ENCODE peak calls at places on chromosomes 7 and 10, in ten cellular contexts. One of them, this sample, is unnamed.
A peak's percentile ranks its signal among the peaks of the same experiment; 100 is the strongest.

GRCh38 chr7:42883950-42884349 is 27.9 kb downstream of the C7orf25 start:
- DNase-seq in CD8-positive, alpha-beta memory T cell: no peak
- DNase-seq in H1: no peak
- DNase-seq in colonic mucosa: no peak
- DNase-seq in CD4-positive, alpha-beta memory T cell: no peak
- DNase-seq in effector memory CD4-positive, alpha-beta T cell: no peak
- DNase-seq in CD8-positive, alpha-beta T cell: no peak
- DNase-seq in upper lobe of left lung: peak; percentile 91
- DNase-seq in body of pancreas: no peak
- DNase-seq in mammary epithelial cell: peak; percentile 72
- DNase-seq in this sample: no peak

GRCh38 chr7:36794689-36795088 is 70.4 kb upstream of the AOAH start:
- DNase-seq in CD8-positive, alpha-beta memory T cell: no peak
- DNase-seq in H1: no peak
- DNase-seq in colonic mucosa: no peak
- DNase-seq in CD4-positive, alpha-beta memory T cell: no peak
- DNase-seq in effector memory CD4-positive, alpha-beta T cell: no peak
- DNase-seq in CD8-positive, alpha-beta T cell: no peak
- DNase-seq in upper lobe of left lung: no peak
- DNase-seq in body of pancreas: peak; percentile 21
- DNase-seq in mammary epithelial cell: peak; percentile 96
- DNase-seq in this sample: peak; percentile 91

GRCh38 chr7:140045697-140046096 is 17.1 kb downstream of the PARP12 start:
- DNase-seq in CD8-positive, alpha-beta memory T cell: no peak
- DNase-seq in H1: peak; percentile 13
- DNase-seq in colonic mucosa: no peak
- DNase-seq in CD4-positive, alpha-beta memory T cell: no peak
- DNase-seq in effector memory CD4-positive, alpha-beta T cell: no peak
- DNase-seq in CD8-positive, alpha-beta T cell: no peak
- DNase-seq in upper lobe of left lung: no peak
- DNase-seq in body of pancreas: no peak
- DNase-seq in mammary epithelial cell: no peak
- DNase-seq in this sample: no peak

GRCh38 chr7:81112731-81113130 is 193.9 kb upstream of the SEMA3C start:
- DNase-seq in CD8-positive, alpha-beta memory T cell: no peak
- DNase-seq in H1: no peak
- DNase-seq in colonic mucosa: no peak
- DNase-seq in CD4-positive, alpha-beta memory T cell: no peak
- DNase-seq in effector memory CD4-positive, alpha-beta T cell: no peak
- DNase-seq in CD8-positive, alpha-beta T cell: no peak
- DNase-seq in upper lobe of left lung: no peak
- DNase-seq in body of pancreas: no peak
- DNase-seq in mammary epithelial cell: no peak
- DNase-seq in this sample: peak; percentile 18

GRCh38 chr10:106513328-106513727 is 651.2 kb downstream of the SORCS1 start:
- DNase-seq in CD8-positive, alpha-beta memory T cell: no peak
- DNase-seq in H1: no peak
- DNase-seq in colonic mucosa: no peak
- DNase-seq in CD4-positive, alpha-beta memory T cell: no peak
- DNase-seq in effector memory CD4-positive, alpha-beta T cell: no peak
- DNase-seq in CD8-positive, alpha-beta T cell: no peak
- DNase-seq in upper lobe of left lung: no peak
- DNase-seq in body of pancreas: peak; percentile 9
- DNase-seq in mammary epithelial cell: peak; percentile 65
- DNase-seq in this sample: peak; percentile 71

GRCh38 chr10:72334196-72334831 is 20.4 kb downstream of the DNAJB12 start:
- DNase-seq in CD8-positive, alpha-beta memory T cell: no peak
- DNase-seq in H1: peak; percentile 57
- DNase-seq in colonic mucosa: no peak
- DNase-seq in CD4-positive, alpha-beta memory T cell: no peak
- DNase-seq in effector memory CD4-positive, alpha-beta T cell: no peak
- DNase-seq in CD8-positive, alpha-beta T cell: no peak
- DNase-seq in upper lobe of left lung: no peak
- DNase-seq in body of pancreas: peak; percentile 69
- DNase-seq in mammary epithelial cell: no peak
- DNase-seq in this sample: peak; percentile 87

GRCh38 chr10:72612203-72612826 is 13.6 kb downstream of the MICU1 start:
- DNase-seq in CD8-positive, alpha-beta memory T cell: no peak
- DNase-seq in H1: no peak
- DNase-seq in colonic mucosa: no peak
- DNase-seq in CD4-positive, alpha-beta memory T cell: no peak
- DNase-seq in effector memory CD4-positive, alpha-beta T cell: no peak
- DNase-seq in CD8-positive, alpha-beta T cell: no peak
- DNase-seq in upper lobe of left lung: no peak
- DNase-seq in body of pancreas: peak; percentile 20
- DNase-seq in mammary epithelial cell: no peak
- DNase-seq in this sample: peak; percentile 94

GRCh38 chr7:151726875-151727578 is 149.9 kb downstream of the PRKAG2 start:
- DNase-seq in CD8-positive, alpha-beta memory T cell: no peak
- DNase-seq in H1: no peak
- DNase-seq in colonic mucosa: no peak
- DNase-seq in CD4-positive, alpha-beta memory T cell: no peak
- DNase-seq in effector memory CD4-positive, alpha-beta T cell: no peak
- DNase-seq in CD8-positive, alpha-beta T cell: no peak
- DNase-seq in upper lobe of left lung: no peak
- DNase-seq in body of pancreas: no peak
- DNase-seq in mammary epithelial cell: no peak
- DNase-seq in this sample: no peak

DNA sequence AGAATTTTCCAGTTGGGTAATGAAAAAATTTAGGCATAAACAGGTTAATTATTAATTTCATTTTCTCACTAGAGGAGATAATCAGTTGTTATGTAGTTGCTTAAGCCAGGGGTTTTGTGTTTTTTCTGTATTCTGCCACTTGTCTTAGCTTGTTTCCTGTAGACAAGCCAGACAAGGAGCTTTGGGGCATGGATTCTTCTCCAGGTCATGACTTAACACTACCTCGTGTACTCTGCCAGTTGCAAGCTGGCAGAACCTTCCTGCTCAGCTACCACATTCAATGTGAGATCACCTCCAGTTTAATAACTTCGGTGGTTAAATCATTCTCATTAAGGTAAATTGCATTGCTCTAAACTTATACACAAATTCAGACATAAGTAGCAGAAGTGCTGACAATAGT is 1.8 kb downstream of the CCM2 start:
- DNase-seq in CD8-positive, alpha-beta memory T cell: no peak
- DNase-seq in H1: no peak
- DNase-seq in colonic mucosa: no peak
- DNase-seq in CD4-positive, alpha-beta memory T cell: no peak
- DNase-seq in effector memory CD4-positive, alpha-beta T cell: no peak
- DNase-seq in CD8-positive, alpha-beta T cell: no peak
- DNase-seq in upper lobe of left lung: no peak
- DNase-seq in body of pancreas: no peak
- DNase-seq in mammary epithelial cell: peak; percentile 48
- DNase-seq in this sample: no peak
- H3K4me3 ChIP-seq in CD8-positive, alpha-beta memory T cell: no peak overlapping the region
- H3K4me3 ChIP-seq in H1: no peak overlapping the region
- H3K4me3 ChIP-seq in colonic mucosa: no peak overlapping the region
- H3K4me3 ChIP-seq in CD4-positive, alpha-beta memory T cell: no peak overlapping the region
- H3K4me3 ChIP-seq in effector memory CD4-positive, alpha-beta T cell: no peak overlapping the region
- H3K4me3 ChIP-seq in CD8-positive, alpha-beta T cell: no peak overlapping the region
- H3K4me3 ChIP-seq in upper lobe of left lung: no peak overlapping the region
- H3K4me3 ChIP-seq in body of pancreas: no peak overlapping the region
- H3K4me3 ChIP-seq in mammary epithelial cell: peak overlapping the region; percentile 79
- H3K4me3 ChIP-seq in this sample: no peak overlapping the region

GRCh38 chr10:33252324-33252723 is 82.1 kb downstream of the NRP1 start:
- DNase-seq in CD8-positive, alpha-beta memory T cell: no peak
- DNase-seq in H1: no peak
- DNase-seq in colonic mucosa: no peak
- DNase-seq in CD4-positive, alpha-beta memory T cell: no peak
- DNase-seq in effector memory CD4-positive, alpha-beta T cell: no peak
- DNase-seq in CD8-positive, alpha-beta T cell: no peak
- DNase-seq in upper lobe of left lung: no peak
- DNase-seq in body of pancreas: no peak
- DNase-seq in mammary epithelial cell: no peak
- DNase-seq in this sample: no peak
- H3K36me3 ChIP-seq in CD8-positive, alpha-beta memory T cell: no peaks in the 10 kb centered on the region
- H3K36me3 ChIP-seq in H1: no peaks in the 10 kb centered on the region
- H3K36me3 ChIP-seq in colonic mucosa: no peaks in the 10 kb centered on the region
- H3K36me3 ChIP-seq in CD4-positive, alpha-beta memory T cell: no peaks in the 10 kb centered on the region
- H3K36me3 ChIP-seq in effector memory CD4-positive, alpha-beta T cell: no peaks in the 10 kb centered on the region
- H3K36me3 ChIP-seq in CD8-positive, alpha-beta T cell: no peaks in the 10 kb centered on the region
- H3K36me3 ChIP-seq in upper lobe of left lung: peaks cover 13% of the 10 kb centered on the region
- H3K36me3 ChIP-seq in body of pancreas: no peaks in the 10 kb centered on the region
- H3K36me3 ChIP-seq in mammary epithelial cell: peaks cover 38% of the 10 kb centered on the region
- H3K36me3 ChIP-seq in this sample: no peaks in the 10 kb centered on the region

DNA sequence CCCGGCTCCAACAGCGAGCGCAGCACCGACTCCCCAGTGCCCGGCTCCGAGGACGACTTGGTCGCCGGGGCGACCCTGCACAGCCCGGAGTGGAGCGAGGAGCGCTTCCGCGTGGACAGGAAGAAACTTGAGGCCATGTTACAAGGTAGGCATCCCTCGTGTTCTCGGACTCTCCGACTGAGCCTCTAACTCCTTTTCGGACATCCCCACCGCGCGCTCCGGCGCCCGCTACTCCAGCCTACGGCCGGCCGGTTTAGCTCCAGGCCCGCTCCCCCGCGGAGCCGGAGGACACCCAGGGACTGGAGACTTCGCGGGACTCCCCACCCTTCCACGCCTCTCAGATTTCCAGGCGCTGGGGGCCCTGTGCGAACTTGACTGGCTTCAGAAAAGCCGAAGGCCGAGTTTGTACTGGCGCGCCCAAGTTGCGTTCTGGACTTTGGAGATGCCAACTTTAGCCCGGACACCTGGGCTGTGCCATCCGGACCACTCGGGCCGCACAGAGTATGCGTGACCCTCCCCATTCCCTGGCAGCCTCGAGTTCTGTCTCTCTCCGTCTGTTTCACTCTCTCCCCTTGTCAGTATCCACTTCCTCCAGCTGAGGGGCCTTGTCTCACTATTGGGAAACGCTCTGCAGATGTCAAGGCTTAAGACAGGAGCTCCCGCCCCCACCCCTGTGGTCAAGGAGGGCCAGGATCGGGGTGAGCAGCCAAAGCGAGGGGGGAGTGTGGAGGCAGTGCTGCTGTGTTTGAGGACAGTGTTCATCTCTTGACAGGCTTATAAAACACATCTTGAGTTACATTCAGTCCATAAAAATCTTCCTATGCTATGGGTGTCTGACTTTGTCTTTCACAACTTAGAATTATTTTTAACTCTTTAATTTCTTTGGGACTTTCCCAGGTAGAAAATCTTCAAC is 773 bp downstream of the BICC1 start:
- DNase-seq in CD8-positive, alpha-beta memory T cell: no peak
- DNase-seq in H1: peak; percentile 68
- DNase-seq in colonic mucosa: peak; percentile 51
- DNase-seq in CD4-positive, alpha-beta memory T cell: peak; percentile 30
- DNase-seq in effector memory CD4-positive, alpha-beta T cell: no peak
- DNase-seq in CD8-positive, alpha-beta T cell: no peak
- DNase-seq in upper lobe of left lung: peak; percentile 31
- DNase-seq in body of pancreas: peak; percentile 46
- DNase-seq in mammary epithelial cell: peak; percentile 62
- DNase-seq in this sample: peak; percentile 68
- H3K4me3 ChIP-seq in CD8-positive, alpha-beta memory T cell: no peak overlapping the region
- H3K4me3 ChIP-seq in H1: peak overlapping the region; percentile 55
- H3K4me3 ChIP-seq in colonic mucosa: peak overlapping the region; percentile 53
- H3K4me3 ChIP-seq in CD4-positive, alpha-beta memory T cell: no peak overlapping the region
- H3K4me3 ChIP-seq in effector memory CD4-positive, alpha-beta T cell: peak overlapping the region; percentile 28
- H3K4me3 ChIP-seq in CD8-positive, alpha-beta T cell: no peak overlapping the region
- H3K4me3 ChIP-seq in upper lobe of left lung: peak overlapping the region; percentile 54
- H3K4me3 ChIP-seq in body of pancreas: peak overlapping the region; percentile 39
- H3K4me3 ChIP-seq in mammary epithelial cell: peak overlapping the region; percentile 84
- H3K4me3 ChIP-seq in this sample: peak overlapping the region; percentile 91

DNA sequence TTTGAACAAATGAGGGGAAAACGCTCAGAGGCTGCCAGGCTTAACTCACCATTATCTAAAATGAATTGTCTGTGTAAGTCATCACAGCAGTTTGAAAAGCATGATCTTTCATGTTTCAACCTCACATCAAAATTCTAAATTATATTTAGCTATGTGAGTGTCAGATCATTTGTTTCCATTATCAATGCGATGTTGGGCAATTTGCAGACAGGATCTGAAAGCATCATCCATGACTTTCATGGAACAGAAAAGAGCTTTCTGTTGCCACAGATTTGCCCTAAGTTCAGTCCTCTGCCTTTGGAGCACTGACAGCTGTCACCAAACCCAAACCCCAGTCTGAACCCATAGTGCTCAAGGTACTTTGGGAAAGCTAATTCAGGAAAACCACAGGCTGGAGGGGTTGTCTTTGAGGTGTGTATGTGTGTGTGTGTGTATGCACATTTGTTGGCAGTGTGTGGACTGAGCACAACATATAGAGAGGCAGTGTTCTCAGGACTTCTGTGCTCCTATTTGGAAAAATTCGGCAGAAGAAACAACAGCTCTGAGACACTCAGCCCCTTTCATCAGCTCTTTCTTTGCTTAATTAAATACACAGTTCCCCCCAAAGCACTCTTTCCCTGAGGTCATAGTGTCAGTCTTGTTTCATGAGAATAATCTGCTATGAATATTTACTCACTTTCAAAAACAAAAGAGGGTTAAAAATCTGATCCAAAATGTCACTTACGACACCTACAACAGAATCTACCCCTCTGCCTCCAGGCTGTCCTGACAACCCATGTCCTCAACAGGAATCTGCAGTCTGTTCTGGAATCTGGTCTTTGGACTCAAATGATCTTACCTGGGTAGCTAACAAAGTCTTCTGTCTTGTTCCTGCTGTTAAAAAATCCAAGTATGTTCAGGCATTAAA is 188.5 kb upstream of the KLF14 start:
- DNase-seq in CD8-positive, alpha-beta memory T cell: no peak
- DNase-seq in H1: peak; percentile 35
- DNase-seq in colonic mucosa: no peak
- DNase-seq in CD4-positive, alpha-beta memory T cell: peak; percentile 35
- DNase-seq in effector memory CD4-positive, alpha-beta T cell: no peak
- DNase-seq in CD8-positive, alpha-beta T cell: no peak
- DNase-seq in upper lobe of left lung: no peak
- DNase-seq in body of pancreas: no peak
- DNase-seq in mammary epithelial cell: no peak
- DNase-seq in this sample: no peak
- H3K36me3 ChIP-seq in CD8-positive, alpha-beta memory T cell: no peaks in the 10 kb centered on the region
- H3K36me3 ChIP-seq in H1: no peaks in the 10 kb centered on the region
- H3K36me3 ChIP-seq in colonic mucosa: no peaks in the 10 kb centered on the region
- H3K36me3 ChIP-seq in CD4-positive, alpha-beta memory T cell: peaks cover 9% of the 10 kb centered on the region
- H3K36me3 ChIP-seq in effector memory CD4-positive, alpha-beta T cell: peaks cover 20% of the 10 kb centered on the region
- H3K36me3 ChIP-seq in CD8-positive, alpha-beta T cell: peaks cover 13% of the 10 kb centered on the region
- H3K36me3 ChIP-seq in upper lobe of left lung: no peaks in the 10 kb centered on the region
- H3K36me3 ChIP-seq in body of pancreas: no peaks in the 10 kb centered on the region
- H3K36me3 ChIP-seq in mammary epithelial cell: peaks cover 13% of the 10 kb centered on the region
- H3K36me3 ChIP-seq in this sample: no peaks in the 10 kb centered on the region

DNA sequence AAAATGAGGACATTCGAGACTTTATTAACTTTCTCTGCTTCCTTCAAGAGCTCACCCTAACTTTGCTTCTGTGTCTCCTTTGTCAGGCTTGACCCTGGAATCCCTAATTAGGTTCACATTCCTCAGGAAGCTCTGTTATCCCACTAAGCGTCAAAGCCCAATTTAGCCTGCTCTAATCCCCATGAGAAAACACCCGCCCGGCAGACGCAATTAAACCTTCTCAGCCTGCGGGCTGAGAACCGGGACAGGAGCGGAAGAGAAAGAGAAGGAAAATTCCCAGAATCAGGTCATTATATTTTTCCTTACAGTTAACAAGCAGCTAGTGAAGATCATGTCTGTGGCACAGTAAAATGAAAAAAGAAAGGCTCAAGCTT is 93.0 kb downstream of the TNS3 start:
- DNase-seq in CD8-positive, alpha-beta memory T cell: no peak
- DNase-seq in H1: no peak
- DNase-seq in colonic mucosa: no peak
- DNase-seq in CD4-positive, alpha-beta memory T cell: no peak
- DNase-seq in effector memory CD4-positive, alpha-beta T cell: no peak
- DNase-seq in CD8-positive, alpha-beta T cell: no peak
- DNase-seq in upper lobe of left lung: no peak
- DNase-seq in body of pancreas: no peak
- DNase-seq in mammary epithelial cell: no peak
- DNase-seq in this sample: peak; percentile 64
- H3K4me3 ChIP-seq in CD8-positive, alpha-beta memory T cell: no peak overlapping the region
- H3K4me3 ChIP-seq in H1: no peak overlapping the region
- H3K4me3 ChIP-seq in colonic mucosa: no peak overlapping the region
- H3K4me3 ChIP-seq in CD4-positive, alpha-beta memory T cell: no peak overlapping the region
- H3K4me3 ChIP-seq in effector memory CD4-positive, alpha-beta T cell: no peak overlapping the region
- H3K4me3 ChIP-seq in CD8-positive, alpha-beta T cell: no peak overlapping the region
- H3K4me3 ChIP-seq in upper lobe of left lung: no peak overlapping the region
- H3K4me3 ChIP-seq in body of pancreas: no peak overlapping the region
- H3K4me3 ChIP-seq in mammary epithelial cell: no peak overlapping the region
- H3K4me3 ChIP-seq in this sample: no peak overlapping the region